ENCODE peak calls at places on chromosomes 7 and 10, in four cellular contexts. W, R, G and Q are unnamed samples.

GRCh38 chr7:81776159-81776558 is 6.3 kb upstream of the HGF start:
- DNase-seq in G (peak; percentile 47), R (no peak), W (no peak), Q (no peak)

GRCh38 chr10:32041290-32042028 is 14.8 kb downstream of the KIF5B start:
- DNase-seq in W (no peak), G (no peak), R (no peak), Q (no peak)

GRCh38 chr7:139769066-139769465 is 8.7 kb downstream of the HIPK2 start:
- DNase-seq in G (no peak), W (no peak), R (no peak), Q (no peak)

GRCh38 chr7:55366461-55367138 is 1.5 kb downstream of the LANCL2 start:
- DNase-seq in G (peak; percentile 18), W (no peak), R (no peak), Q (no peak)

GRCh38 chr7:12756841-12757240 is 69.4 kb downstream of the ARL4A start:
- DNase-seq in W (no peak), G (no peak), R (no peak), Q (no peak)

GRCh38 chr7:130982160-130982638 is 248.2 kb upstream of the KLF14 start:
- DNase-seq in W (no peak), R (peak; percentile 36), G (peak; percentile 56), Q (peak; percentile 52)

GRCh38 chr10:47452495-47453434 is 31.1 kb downstream of the ANXA8 start:
- DNase-seq in R (no peak), W (no peak), G (no peak), Q (no peak)

GRCh38 chr10:15485684-15486316 is 114.7 kb upstream of the FAM171A1 start:
- DNase-seq in W (no peak), R (peak; percentile 53), G (peak; percentile 94), Q (no peak)

GRCh38 chr7:129778770-129779601 is 167.5 kb downstream of the NRF1 start:
- DNase-seq in G (no peak), R (no peak), W (no peak), Q (peak; percentile 64)

GRCh38 chr7:138459300-138460175 is 521 bp upstream of the TRIM24 start:
- DNase-seq in G (no peak), W (peak; percentile 86), R (peak; percentile 98), Q (peak; percentile 97)
- TF ChIP-seq CTCF in G (no peak), W (no peak), R (no peak), Q (no peak)

GRCh38 chr7:128247640-128248194 is 6.6 kb downstream of the LEP start:
- DNase-seq in W (no peak), R (peak; percentile 18), G (peak; percentile 52), Q (no peak)
- TF ChIP-seq CTCF in W (no peak), R (no peak), G (no peak), Q (no peak)

GRCh38 chr7:79051915-79052314 is 401.6 kb downstream of the MAGI2 start:
- DNase-seq in R (no peak), W (no peak), G (no peak), Q (no peak)
- TF ChIP-seq CTCF in R (no peak), W (no peak), G (no peak), Q (no peak)

GRCh38 chr10:6516277-6516676 is 63.8 kb downstream of the PRKCQ start:
- DNase-seq in G (no peak), R (no peak), W (no peak), Q (no peak)
- TF ChIP-seq CTCF in G (no peak), R (no peak), W (no peak), Q (no peak)